ENCODE peak calls at places on chromosomes 4 and X, in ten cellular contexts. F is endothelial cell, Z is T1000, W is mammary epithelial cell, K is left lung, X is KBM-7, R is AG04450, N is GOT3, V is T-helper 2 cell, I is Calu3. D is an unnamed sample.

GRCh38 chr4:74447636-74448233 is 2.8 kb downstream of the AREG start:
- DNase-seq in F (no peak), Z (no peak), W (no peak), K (no peak), X (no peak), R (no peak), N (no peak), V (no peak), I (no peak), D (no peak)

GRCh38 chrX:64169988-64170387 is 35.5 kb downstream of the AMER1 start:
- DNase-seq in F (no peak), Z (no peak), W (no peak), K (no peak), X (no peak), R (no peak), N (no peak), V (no peak), I (no peak), D (no peak)

GRCh38 chrX:102560423-102561068 is 38.8 kb upstream of the ARMCX5 start:
- DNase-seq in F (no peak), Z (no peak), W (no peak), K (no peak), X (peak; percentile 9), R (no peak), N (no peak), V (no peak), I (no peak), D (no peak)

GRCh38 chr4:70980196-70980595 is 13.3 kb upstream of the DCK start:
- DNase-seq in F (no peak), Z (no peak), W (no peak), K (no peak), X (no peak), R (no peak), N (no peak), V (no peak), I (no peak), D (no peak)

GRCh38 chrX:40278340-40279090 is 180.8 kb upstream of the BCOR start:
- DNase-seq in F (no peak), Z (no peak), W (no peak), K (no peak), X (no peak), R (no peak), N (no peak), V (peak; percentile 32), I (no peak), D (no peak)

GRCh38 chr4:186839122-186840037 is 115.7 kb upstream of the FAT1 start:
- DNase-seq in F (no peak), Z (no peak), W (peak; percentile 35), K (no peak), X (peak; percentile 32), R (peak; percentile 51), N (no peak), V (no peak), I (peak; percentile 54), D (no peak)

GRCh38 chrX:12327836-12328235 is 189.6 kb downstream of the FRMPD4 start:
- DNase-seq in F (no peak), Z (no peak), W (peak; percentile 4), K (no peak), X (no peak), R (no peak), N (no peak), V (no peak), I (no peak), D (no peak)

GRCh38 chr4:82223715-82224114 is 150.1 kb downstream of the HNRNPD start:
- DNase-seq in F (no peak), Z (no peak), W (no peak), K (no peak), X (peak; percentile 80), R (no peak), N (no peak), V (no peak), I (no peak), D (no peak)

GRCh38 chrX:32170481-32170880 is 1040.9 kb downstream of the DMD start:
- DNase-seq in F (no peak), Z (no peak), W (no peak), K (no peak), X (no peak), R (no peak), N (no peak), V (no peak), I (no peak), D (no peak)

GRCh38 chr4:60805500-60806313 is 394.4 kb upstream of the ADGRL3 start:
- DNase-seq in F (peak; percentile 36), Z (no peak), W (peak; percentile 37), K (no peak), X (peak; percentile 27), R (no peak), N (no peak), V (no peak), I (peak; percentile 3), D (peak; percentile 2)

GRCh38 chr4:31702291-31702690 is 982.1 kb downstream of the PCDH7 start:
- DNase-seq in F (no peak), Z (no peak), W (no peak), K (no peak), X (no peak), R (no peak), N (no peak), V (no peak), I (no peak), D (no peak)

GRCh38 chrX:124023838-124024238 is 62.3 kb downstream of the STAG2 start:
- DNase-seq in F (no peak), Z (no peak), W (peak; percentile 13), K (no peak), X (no peak), R (no peak), N (no peak), V (no peak), I (no peak), D (no peak)

GRCh38 chr4:43512253-43512652 is 619.7 kb downstream of the GRXCR1 start:
- DNase-seq in F (no peak), Z (no peak), W (peak; percentile 54), K (no peak), X (no peak), R (no peak), N (no peak), V (no peak), I (no peak), D (no peak)

GRCh38 chr4:17284323-17285175 is 227.3 kb downstream of the QDPR start:
- DNase-seq in F (no peak), Z (no peak), W (no peak), K (no peak), X (no peak), R (no peak), N (no peak), V (no peak), I (no peak), D (no peak)

GRCh38 chr4:79476196-79476595 is 68.2 kb upstream of the GK2 start:
- DNase-seq in F (no peak), Z (no peak), W (no peak), K (no peak), X (no peak), R (no peak), N (no peak), V (no peak), I (no peak), D (no peak)

GRCh38 chr4:185782523-185782922 is 29.5 kb downstream of the SORBS2 start:
- DNase-seq in F (no peak), Z (no peak), W (peak; percentile 81), K (no peak), X (no peak), R (no peak), N (no peak), V (no peak), I (no peak), D (no peak)

GRCh38 chr4:24527371-24527770 is 57.0 kb downstream of the DHX15 start:
- DNase-seq in F (no peak), Z (no peak), W (no peak), K (no peak), X (no peak), R (no peak), N (no peak), V (no peak), I (no peak), D (no peak)

GRCh38 chrX:48021026-48021900 is 14.5 kb downstream of the SPACA5 start:
- DNase-seq in F (peak; percentile 67), Z (peak; percentile 69), W (peak; percentile 76), K (peak; percentile 74), X (peak; percentile 94), R (peak; percentile 61), N (peak; percentile 50), V (peak; percentile 52), I (peak; percentile 79), D (peak; percentile 65)

GRCh38 chrX:20263474-20263873 is 3.2 kb downstream of the RPS6KA3 start:
- DNase-seq in F (no peak), Z (no peak), W (peak; percentile 32), K (no peak), X (peak; percentile 60), R (no peak), N (no peak), V (no peak), I (no peak), D (no peak)

GRCh38 chrX:150767475-150768131 is 74.4 kb downstream of the MTMR1 start:
- DNase-seq in F (no peak), Z (no peak), W (peak; percentile 58), K (no peak), X (peak; percentile 10), R (peak; percentile 84), N (no peak), V (peak; percentile 6), I (no peak), D (peak; percentile 30)

GRCh38 chr4:123352240-123352945 is 44.2 kb upstream of the SPRY1 start:
- DNase-seq in F (no peak), Z (no peak), W (peak; percentile 91), K (no peak), X (no peak), R (no peak), N (no peak), V (no peak), I (no peak), D (no peak)

GRCh38 chr4:134567461-134567860 is 365.9 kb upstream of the PABPC4L start:
- DNase-seq in F (no peak), Z (no peak), W (no peak), K (no peak), X (no peak), R (no peak), N (no peak), V (no peak), I (no peak), D (no peak)

GRCh38 chr4:151744614-151745013 is 16.2 kb downstream of the GATB start:
- DNase-seq in F (no peak), Z (no peak), W (peak; percentile 95), K (no peak), X (no peak), R (peak; percentile 76), N (no peak), V (no peak), I (peak; percentile 8), D (peak; percentile 79)

GRCh38 chrX:38215141-38215540 is 5.5 kb downstream of the SRPX start:
- DNase-seq in F (no peak), Z (no peak), W (peak; percentile 76), K (no peak), X (no peak), R (no peak), N (no peak), V (no peak), I (no peak), D (peak; percentile 67)

GRCh38 chr4:69025191-69025998 is 70.9 kb upstream of the UGT2B7 start:
- DNase-seq in F (peak; percentile 15), Z (no peak), W (no peak), K (no peak), X (peak; percentile 55), R (no peak), N (no peak), V (no peak), I (peak; percentile 28), D (no peak)

GRCh38 chr4:75658881-75659280 is 14.3 kb downstream of the G3BP2 start:
- DNase-seq in F (no peak), Z (no peak), W (no peak), K (no peak), X (no peak), R (no peak), N (no peak), V (no peak), I (peak; percentile 5), D (no peak)